ENCODE peak calls at places on chromosomes 12 and 14, in six cellular contexts. V is Ammon's horn; P is activated CD4-positive, alpha-beta T cell treated with anti-CD3 and anti-CD28 coated beads, Interleukin-2, amount 50 U/mL, for 4 hours; R is GM06990; N is DMS153; J is left kidney. K is an unnamed sample.

GRCh38 chr12:99736760-99737159 is 89.2 kb downstream of the GARIN6 start:
- DNase-seq in V (no peak), P (no peak), R (no peak), N (no peak), J (no peak), K (no peak)

GRCh38 chr12:130557876-130558770 is 158.0 kb downstream of the RIMBP2 start:
- DNase-seq in V (no peak), P (no peak), R (no peak), N (peak; percentile 66), J (no peak), K (no peak)

GRCh38 chr14:56471056-56471455 is 108.5 kb upstream of the TMEM260 start:
- DNase-seq in V (no peak), P (no peak), R (no peak), N (no peak), J (no peak), K (no peak)

GRCh38 chr14:88245321-88245720 is 77.7 kb downstream of the KCNK10 start:
- DNase-seq in V (no peak), P (no peak), R (no peak), N (peak; percentile 92), J (peak; percentile 91), K (no peak)

GRCh38 chr14:88488897-88489296 is 65.9 kb downstream of the PTPN21 start:
- DNase-seq in V (no peak), P (no peak), R (no peak), N (no peak), J (no peak), K (no peak)

GRCh38 chr12:53096089-53096741 is 1.3 kb upstream of the IGFBP6 start:
- DNase-seq in V (no peak), P (no peak), R (no peak), N (no peak), J (peak; percentile 41), K (peak; percentile 84)

GRCh38 chr12:46217686-46218508 is 50.9 kb downstream of the SLC38A1 start:
- DNase-seq in V (peak; percentile 62), P (peak; percentile 18), R (peak; percentile 77), N (no peak), J (no peak), K (no peak)

GRCh38 chr12:50070314-50071060 is 13.1 kb downstream of the ASIC1 start:
- DNase-seq in V (peak; percentile 91), P (peak; percentile 41), R (no peak), N (peak; percentile 52), J (peak; percentile 94), K (peak; percentile 15)

GRCh38 chr12:113184098-113184899 is 979 bp downstream of the DDX54 start:
- DNase-seq in V (no peak), P (no peak), R (no peak), N (no peak), J (no peak), K (no peak)

GRCh38 chr12:27434673-27435565 is 11.6 kb upstream of the SMCO2 start:
- DNase-seq in V (peak; percentile 7), P (no peak), R (peak; percentile 23), N (no peak), J (no peak), K (no peak)

GRCh38 chr14:93458234-93458633 is 27.5 kb downstream of the UNC79 start:
- DNase-seq in V (no peak), P (no peak), R (no peak), N (no peak), J (no peak), K (no peak)

GRCh38 chr14:95496111-95496681 is 20.3 kb downstream of the SYNE3 start:
- DNase-seq in V (no peak), P (no peak), R (no peak), N (no peak), J (no peak), K (no peak)

GRCh38 chr14:23294734-23295561 is 7.7 kb downstream of the PPP1R3E start:
- DNase-seq in V (peak; percentile 59), P (peak; percentile 45), R (no peak), N (peak; percentile 23), J (peak; percentile 81), K (no peak)

GRCh38 chr12:180445-180844 is 33.5 kb downstream of the SLC6A12 start:
- DNase-seq in V (peak; percentile 81), P (no peak), R (peak; percentile 30), N (no peak), J (peak; percentile 64), K (no peak)

GRCh38 chr12:54378791-54379400 is 5.6 kb downstream of the ZNF385A start:
- DNase-seq in V (peak; percentile 60), P (no peak), R (no peak), N (no peak), J (peak; percentile 86), K (no peak)

GRCh38 chr12:2868986-2869385 is 8.0 kb downstream of the FOXM1 start:
- DNase-seq in V (no peak), P (no peak), R (no peak), N (no peak), J (no peak), K (no peak)

GRCh38 chr14:104395276-104395675 is 184.3 kb upstream of the C14orf180 start:
- DNase-seq in V (no peak), P (no peak), R (no peak), N (no peak), J (no peak), K (no peak)

GRCh38 chr12:31337952-31338351 is 12.0 kb upstream of the SINHCAF start:
- DNase-seq in V (no peak), P (no peak), R (no peak), N (no peak), J (no peak), K (no peak)

GRCh38 chr12:110776410-110776809 is 33.7 kb upstream of the PPP1CC start:
- DNase-seq in V (no peak), P (peak; percentile 51), R (peak; percentile 88), N (no peak), J (peak; percentile 78), K (no peak)

GRCh38 chr12:121223283-121223946 is 13.5 kb downstream of the P2RX4 start:
- DNase-seq in V (no peak), P (peak; percentile 36), R (no peak), N (no peak), J (no peak), K (no peak)

GRCh38 chr12:31923063-31923412 is 36.2 kb upstream of the RESF1 start:
- DNase-seq in V (no peak), P (no peak), R (no peak), N (no peak), J (no peak), K (no peak)

GRCh38 chr12:6464531-6464930 is 5.9 kb downstream of the VAMP1 start:
- DNase-seq in V (no peak), P (no peak), R (no peak), N (no peak), J (no peak), K (no peak)